ENCODE peak calls at places on chromosome 16, in four cellular contexts. One of them, this sample, is unnamed. For H3K4me1 and H3K36me3, the result is how much of the 10 kb centered on the place peaks cover.

GRCh38 chr16:70481929-70482536 is 27.6 kb downstream of the FCSK start:
- DNase-seq in CD4-positive, alpha-beta memory T cell: no peak
- DNase-seq in mesendoderm: no peak
- DNase-seq in body of pancreas: no peak
- DNase-seq in this sample: no peak

GRCh38 chr16:56203052-56203451 is 11.8 kb downstream of the GNAO1 start:
- DNase-seq in mesendoderm: peak
- DNase-seq in CD4-positive, alpha-beta memory T cell: peak
- DNase-seq in body of pancreas: no peak
- DNase-seq in this sample: no peak

GRCh38 chr16:48014349-48015135 is 141.3 kb downstream of the ABCC12 start:
- DNase-seq in CD4-positive, alpha-beta memory T cell: no peak
- DNase-seq in mesendoderm: peak
- DNase-seq in body of pancreas: no peak
- DNase-seq in this sample: no peak

GRCh38 chr16:72552675-72553074 is 380.7 kb upstream of the PMFBP1 start:
- DNase-seq in mesendoderm: no peak
- DNase-seq in CD4-positive, alpha-beta memory T cell: no peak
- DNase-seq in body of pancreas: no peak
- DNase-seq in this sample: no peak

GRCh38 chr16:48413291-48413690 is 28.1 kb upstream of the SIAH1 start:
- DNase-seq in CD4-positive, alpha-beta memory T cell: no peak
- DNase-seq in body of pancreas: no peak
- DNase-seq in mesendoderm: no peak
- DNase-seq in this sample: no peak

GRCh38 chr16:10979717-10980601 is 35.6 kb downstream of the CLEC16A start:
- DNase-seq in body of pancreas: peak
- DNase-seq in CD4-positive, alpha-beta memory T cell: no peak
- DNase-seq in mesendoderm: no peak
- DNase-seq in this sample: no peak

GRCh38 chr16:11152205-11152604 is 103.8 kb downstream of the SOCS1 start:
- DNase-seq in mesendoderm: no peak
- DNase-seq in body of pancreas: no peak
- DNase-seq in CD4-positive, alpha-beta memory T cell: no peak
- DNase-seq in this sample: no peak

GRCh38 chr16:81261049-81261648 is 22.7 kb downstream of the BCO1 start:
- DNase-seq in body of pancreas: no peak
- DNase-seq in mesendoderm: peak
- DNase-seq in CD4-positive, alpha-beta memory T cell: no peak
- DNase-seq in this sample: no peak

GRCh38 chr16:89047331-89048086 is 46.1 kb upstream of the ACSF3 start:
- DNase-seq in CD4-positive, alpha-beta memory T cell: no peak
- DNase-seq in mesendoderm: no peak
- DNase-seq in body of pancreas: no peak
- DNase-seq in this sample: no peak

GRCh38 chr16:83200005-83200779 is 573.4 kb downstream of the CDH13 start:
- DNase-seq in body of pancreas: peak
- DNase-seq in mesendoderm: peak
- DNase-seq in CD4-positive, alpha-beta memory T cell: no peak
- DNase-seq in this sample: no peak

GRCh38 chr16:89320717-89321501 is 103.4 kb downstream of the ZNF778 start:
- DNase-seq in mesendoderm: peak
- DNase-seq in body of pancreas: peak
- DNase-seq in CD4-positive, alpha-beta memory T cell: no peak
- DNase-seq in this sample: peak

GRCh38 chr16:21001262-21001661 is 100.7 kb downstream of the LYRM1 start:
- DNase-seq in CD4-positive, alpha-beta memory T cell: no peak
- DNase-seq in body of pancreas: peak
- DNase-seq in mesendoderm: peak
- DNase-seq in this sample: no peak

GRCh38 chr16:81931927-81932326 is 79.3 kb downstream of the SDR42E1 start:
- DNase-seq in CD4-positive, alpha-beta memory T cell: no peak
- DNase-seq in mesendoderm: no peak
- DNase-seq in body of pancreas: no peak
- DNase-seq in this sample: no peak

GRCh38 chr16:10681310-10682308 is 13.1 kb downstream of the TEKT5 start:
- DNase-seq in body of pancreas: no peak
- DNase-seq in mesendoderm: no peak
- DNase-seq in CD4-positive, alpha-beta memory T cell: no peak
- DNase-seq in this sample: no peak

GRCh38 chr16:22184615-22184968 is 21.5 kb upstream of the EEF2K start:
- DNase-seq in CD4-positive, alpha-beta memory T cell: no peak
- DNase-seq in body of pancreas: no peak
- DNase-seq in mesendoderm: no peak
- DNase-seq in this sample: no peak

GRCh38 chr16:28098959-28099945 is 35.7 kb upstream of the GSG1L start:
- DNase-seq in body of pancreas: no peak
- DNase-seq in CD4-positive, alpha-beta memory T cell: no peak
- DNase-seq in mesendoderm: no peak
- DNase-seq in this sample: no peak

GRCh38 chr16:72657791-72658190 is 390.1 kb downstream of the ZFHX3 start:
- DNase-seq in CD4-positive, alpha-beta memory T cell: no peak
- DNase-seq in mesendoderm: no peak
- DNase-seq in body of pancreas: no peak
- DNase-seq in this sample: no peak

GRCh38 chr16:83802135-83802534 is 5.6 kb upstream of the HSBP1 start:
- DNase-seq in body of pancreas: no peak
- DNase-seq in CD4-positive, alpha-beta memory T cell: peak
- DNase-seq in mesendoderm: peak
- DNase-seq in this sample: no peak

GRCh38 chr16:81405702-81406113 is 38.9 kb upstream of the CMIP start:
- DNase-seq in CD4-positive, alpha-beta memory T cell: no peak
- DNase-seq in mesendoderm: peak
- DNase-seq in body of pancreas: peak
- DNase-seq in this sample: no peak

GRCh38 chr16:29814592-29814991 is 1.4 kb upstream of the PAGR1 start:
- DNase-seq in body of pancreas: no peak
- DNase-seq in CD4-positive, alpha-beta memory T cell: no peak
- DNase-seq in mesendoderm: no peak
- DNase-seq in this sample: no peak

GRCh38 chr16:85306071-85306792 is 194.0 kb upstream of the CIBAR2 start:
- DNase-seq in mesendoderm: peak
- DNase-seq in body of pancreas: peak
- DNase-seq in CD4-positive, alpha-beta memory T cell: peak
- DNase-seq in this sample: peak

GRCh38 chr16:68273896-68274295 is 9.6 kb downstream of the SLC7A6 start:
- DNase-seq in mesendoderm: no peak
- DNase-seq in body of pancreas: no peak
- DNase-seq in CD4-positive, alpha-beta memory T cell: no peak
- DNase-seq in this sample: no peak
- H3K4me1 ChIP-seq in mesendoderm: under half
- H3K4me1 ChIP-seq in body of pancreas: under half
- H3K4me1 ChIP-seq in CD4-positive, alpha-beta memory T cell: half or more
- H3K4me1 ChIP-seq in this sample: half or more

DNA sequence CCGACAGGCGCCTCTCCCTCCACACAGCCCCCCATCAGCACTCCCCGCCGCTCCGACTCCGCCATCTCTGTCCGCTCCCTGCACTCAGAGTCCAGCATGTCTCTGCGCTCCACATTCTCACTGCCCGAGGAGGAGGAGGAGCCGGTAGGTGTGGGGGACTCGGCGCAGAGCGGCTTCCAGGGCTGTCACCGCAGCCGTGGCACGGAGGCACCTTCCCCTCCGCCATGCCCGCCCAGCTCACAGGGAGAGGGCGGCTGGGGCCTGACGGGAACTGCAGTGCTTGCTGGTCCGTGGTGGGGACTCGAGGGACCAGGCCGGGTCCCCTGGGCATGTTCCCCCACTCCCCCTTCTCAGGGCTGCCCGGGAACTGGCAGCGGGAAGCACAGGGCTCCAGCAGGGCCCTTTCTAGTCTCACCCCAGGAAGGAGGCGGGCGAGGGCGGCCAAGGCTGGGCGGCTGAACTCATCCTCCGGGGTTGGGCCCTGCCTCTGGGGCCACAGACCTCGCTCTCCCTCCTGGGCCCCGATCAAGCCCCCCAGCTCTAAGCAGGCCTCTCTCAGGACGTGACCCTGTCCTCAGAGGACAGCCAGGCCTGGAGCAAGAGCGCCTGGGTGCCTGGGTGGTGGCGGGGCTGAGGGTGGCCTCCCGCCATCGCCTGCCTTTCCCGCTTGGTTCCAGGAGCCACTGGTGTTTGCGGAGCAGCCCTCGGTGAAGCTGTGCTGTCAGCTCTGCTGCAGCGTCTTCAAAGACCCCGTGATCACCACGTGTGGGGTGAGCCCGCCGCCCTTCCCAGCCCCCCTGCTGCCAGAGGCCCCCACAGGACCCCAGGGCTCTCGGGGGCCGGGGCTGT is 15.2 kb downstream of the TRAF7 start:
- DNase-seq in mesendoderm: no peak
- DNase-seq in body of pancreas: no peak
- DNase-seq in CD4-positive, alpha-beta memory T cell: no peak
- DNase-seq in this sample: no peak
- H3K36me3 ChIP-seq in mesendoderm: under half
- H3K36me3 ChIP-seq in body of pancreas: under half
- H3K36me3 ChIP-seq in CD4-positive, alpha-beta memory T cell: under half
- H3K36me3 ChIP-seq in this sample: half or more

GRCh38 chr16:19704321-19705130 is 13.5 kb downstream of the KNOP1 start:
- DNase-seq in mesendoderm: no peak
- DNase-seq in body of pancreas: no peak
- DNase-seq in CD4-positive, alpha-beta memory T cell: no peak
- DNase-seq in this sample: no peak
- H3K4me3 ChIP-seq in mesendoderm: no peak
- H3K4me3 ChIP-seq in body of pancreas: no peak
- H3K4me3 ChIP-seq in CD4-positive, alpha-beta memory T cell: no peak
- H3K4me3 ChIP-seq in this sample: no peak

DNA sequence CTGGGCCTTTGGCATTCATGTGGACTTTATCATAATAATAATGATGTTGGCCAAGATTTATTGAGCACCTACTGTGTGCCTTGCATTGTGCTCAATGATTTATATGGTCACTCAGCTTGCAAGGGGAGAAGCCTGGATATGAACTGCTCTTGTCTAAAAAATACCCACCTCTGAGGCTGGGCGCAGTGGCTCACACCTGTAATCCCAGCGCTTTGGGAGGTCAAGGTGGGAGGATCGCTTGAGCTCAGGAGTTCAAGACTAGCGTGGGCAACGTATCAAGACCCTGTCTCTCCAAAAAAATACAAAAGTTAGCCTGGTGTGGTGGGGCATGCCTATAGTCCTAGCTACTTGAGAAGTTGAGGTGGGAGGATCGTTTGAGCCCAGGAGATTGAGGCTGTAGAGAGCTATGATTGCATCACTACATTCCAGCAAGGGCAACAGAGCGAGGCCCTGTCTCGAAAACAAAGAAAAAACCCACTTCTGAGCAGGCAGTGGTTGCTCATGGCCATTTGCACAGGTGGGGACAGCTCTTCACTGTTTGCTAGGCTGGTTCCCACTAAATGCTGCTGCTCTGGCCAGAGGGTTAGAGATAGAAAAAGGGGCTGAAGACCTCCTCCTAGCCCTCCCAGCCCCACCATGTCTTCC is 4.3 kb upstream of the ADGRG1 start:
- DNase-seq in CD4-positive, alpha-beta memory T cell: no peak
- DNase-seq in body of pancreas: no peak
- DNase-seq in mesendoderm: peak
- DNase-seq in this sample: no peak
- H3K4me1 ChIP-seq in CD4-positive, alpha-beta memory T cell: under half
- H3K4me1 ChIP-seq in body of pancreas: half or more
- H3K4me1 ChIP-seq in mesendoderm: under half
- H3K4me1 ChIP-seq in this sample: under half

DNA sequence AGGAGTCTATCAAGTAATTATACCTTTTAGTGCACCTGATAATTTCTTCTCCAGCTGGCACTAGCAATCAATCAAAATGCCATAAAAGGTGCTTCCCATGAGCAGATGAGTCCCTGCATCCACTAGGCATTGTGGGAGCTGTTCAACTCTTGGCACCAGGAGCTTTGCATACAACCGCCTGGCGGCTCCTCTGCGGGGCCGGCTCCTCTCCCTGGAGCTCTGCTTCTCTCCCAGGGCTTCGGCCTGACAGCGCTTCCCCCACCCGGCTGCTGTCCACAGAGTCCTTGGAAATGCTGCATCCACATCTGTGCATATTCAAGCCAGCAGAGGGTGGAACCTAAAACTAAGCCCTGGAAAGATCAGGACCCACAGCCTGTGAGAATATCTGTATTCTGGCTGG is 63.0 kb downstream of the LMF1 start:
- DNase-seq in mesendoderm: no peak
- DNase-seq in body of pancreas: no peak
- DNase-seq in CD4-positive, alpha-beta memory T cell: no peak
- DNase-seq in this sample: no peak
- H3K36me3 ChIP-seq in mesendoderm: under half
- H3K36me3 ChIP-seq in body of pancreas: under half
- H3K36me3 ChIP-seq in CD4-positive, alpha-beta memory T cell: under half
- H3K36me3 ChIP-seq in this sample: under half

DNA sequence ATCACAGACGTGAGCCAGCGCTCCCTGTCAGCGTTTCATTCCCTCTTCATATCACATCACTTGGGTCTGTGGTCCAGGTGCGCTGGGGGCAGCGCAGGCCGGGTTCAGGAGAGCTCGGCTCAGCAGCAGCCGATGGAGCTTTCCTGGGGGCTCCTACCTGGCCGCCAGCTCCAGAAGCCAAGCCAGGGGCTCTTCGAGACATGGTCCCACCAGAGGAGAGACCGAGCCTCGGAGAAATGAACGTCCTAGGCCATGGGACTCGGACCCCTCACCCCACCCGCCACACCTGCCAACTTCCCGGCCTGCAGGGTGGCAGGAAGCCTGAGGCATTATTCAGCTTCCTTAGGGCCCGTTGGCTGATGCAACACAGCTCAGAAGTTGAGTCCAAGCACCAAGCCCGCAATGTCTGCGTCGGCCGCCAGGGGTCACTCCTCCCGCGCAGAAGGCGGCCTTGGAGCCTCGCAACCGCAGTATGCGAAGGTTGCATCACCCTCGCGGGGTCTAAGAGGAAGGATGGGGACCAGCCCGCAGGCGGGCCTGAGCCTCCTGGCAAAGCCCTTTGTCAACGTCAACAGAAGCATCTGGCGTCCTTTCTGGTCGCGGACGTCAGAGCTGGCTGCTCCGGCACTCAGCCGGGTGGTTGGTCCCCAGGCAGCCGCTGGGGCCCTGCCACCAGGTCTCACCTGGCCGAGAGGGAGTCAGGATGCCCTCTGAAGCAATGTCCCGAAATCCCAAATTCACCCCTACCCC is 13.2 kb upstream of the KLHDC4 start:
- DNase-seq in body of pancreas: peak
- DNase-seq in mesendoderm: peak
- DNase-seq in CD4-positive, alpha-beta memory T cell: peak
- DNase-seq in this sample: peak
- H3K4me3 ChIP-seq in body of pancreas: no peak
- H3K4me3 ChIP-seq in mesendoderm: no peak
- H3K4me3 ChIP-seq in CD4-positive, alpha-beta memory T cell: no peak
- H3K4me3 ChIP-seq in this sample: no peak